ENCODE peak calls at places on chromosome 11, in seven cellular contexts. R is T-cell, L is HCEC 1CT, M is caudate nucleus, F is SJSA1, X is T-helper 2 cell, C is HFF-Myc. V is an unnamed sample.

GRCh38 chr11:93073026-93073425 is 103.6 kb downstream of the MTNR1B start:
- DNase-seq in L (no peak), C (no peak), M (no peak), F (no peak), R (no peak), X (no peak), V (no peak)

GRCh38 chr11:10892250-10892649 is 34.4 kb upstream of the ZBED5 start:
- DNase-seq in L (no peak), X (no peak), F (no peak), M (no peak), R (no peak), C (no peak), V (no peak)

GRCh38 chr11:131683131-131683530 is 312.7 kb downstream of the NTM start:
- DNase-seq in F (no peak), L (no peak), M (no peak), X (no peak), C (no peak), R (no peak), V (no peak)

GRCh38 chr11:61011239-61011870 is 39.9 kb downstream of the CD6 start:
- DNase-seq in M (no peak), X (no peak), R (no peak), F (no peak), L (no peak), C (no peak), V (no peak)

GRCh38 chr11:65575568-65576231 is at the start of gene EHBP1L1:
- DNase-seq in F (peak), M (no peak), R (peak), L (peak), X (peak), C (no peak), V (no peak)

GRCh38 chr11:111001986-111002616 is 243.4 kb upstream of the POU2AF2 start:
- DNase-seq in L (peak), R (no peak), F (peak), X (no peak), C (peak), M (no peak), V (peak)

GRCh38 chr11:113693030-113693429 is 13.1 kb downstream of the TMPRSS5 start:
- DNase-seq in F (no peak), L (no peak), X (no peak), C (no peak), R (no peak), M (no peak), V (no peak)

GRCh38 chr11:12769834-12770345 is 95.7 kb downstream of the TEAD1 start:
- DNase-seq in L (peak), F (peak), M (no peak), R (no peak), X (no peak), C (peak), V (peak)

GRCh38 chr11:76172583-76172982 is 33.7 kb downstream of the WNT11 start:
- DNase-seq in F (no peak), C (no peak), L (no peak), M (no peak), X (no peak), R (no peak), V (no peak)

GRCh38 chr11:129386795-129387390 is 11.2 kb downstream of the BARX2 start:
- DNase-seq in M (no peak), X (no peak), F (no peak), L (no peak), C (no peak), R (no peak), V (no peak)

V was measured in HS-27A.